ENCODE peak calls at places on chromosomes 16 and 17, in five cellular contexts. I is esophagus squamous epithelium, V is gastrocnemius medialis, K is stomach, O is colonic mucosa. W is an unnamed sample.

GRCh38 chr17:7250655-7251329 is 742 bp downstream of the CTDNEP1 start:
- DNase-seq in I (no peak), V (no peak), K (no peak), O (peak; percentile 44), W (no peak)

GRCh38 chr17:35918665-35919064 is 11.9 kb downstream of the RDM1 start:
- DNase-seq in I (no peak), V (no peak), K (no peak), O (no peak), W (no peak)

GRCh38 chr16:50838165-50838564 is 96.3 kb downstream of the CYLD start:
- DNase-seq in I (no peak), V (no peak), K (no peak), O (no peak), W (no peak)

GRCh38 chr17:81687770-81688541 is 4.1 kb downstream of the HGS start:
- DNase-seq in I (no peak), V (no peak), K (no peak), O (no peak), W (peak; percentile 71)

GRCh38 chr17:45031231-45032149 is 19.9 kb downstream of the DCAKD start:
- DNase-seq in I (no peak), V (no peak), K (no peak), O (no peak), W (no peak)

GRCh38 chr16:84362410-84362809 is 5.9 kb upstream of the ATP2C2 start:
- DNase-seq in I (no peak), V (no peak), K (no peak), O (peak; percentile 63), W (no peak)

GRCh38 chr16:1926223-1926718 is 8.1 kb upstream of the HS3ST6 start:
- DNase-seq in I (no peak), V (no peak), K (no peak), O (no peak), W (no peak)

GRCh38 chr17:30332057-30332542 is 1.8 kb downstream of the TMIGD1 start:
- DNase-seq in I (no peak), V (no peak), K (no peak), O (no peak), W (no peak)

GRCh38 chr16:10744370-10745030 is 858 bp downstream of the NUBP1 start:
- DNase-seq in I (no peak), V (no peak), K (no peak), O (no peak), W (no peak)

GRCh38 chr17:19724501-19725420 is 8.4 kb upstream of the SLC47A2 start:
- DNase-seq in I (no peak), V (peak; percentile 53), K (peak; percentile 70), O (peak; percentile 76), W (peak; percentile 87)

GRCh38 chr16:31427441-31428276 is 501 bp downstream of the COX6A2 start:
- DNase-seq in I (no peak), V (peak; percentile 62), K (peak; percentile 60), O (peak; percentile 47), W (peak; percentile 82)

GRCh38 chr17:80099291-80100034 is 1.9 kb upstream of the GAA start:
- DNase-seq in I (no peak), V (no peak), K (no peak), O (no peak), W (peak; percentile 70)

GRCh38 chr17:18259621-18260331 is 686 bp upstream of the MIEF2 start:
- DNase-seq in I (no peak), V (no peak), K (no peak), O (no peak), W (no peak)

GRCh38 chr16:54576776-54577175 is 290.2 kb upstream of the IRX3 start:
- DNase-seq in I (no peak), V (no peak), K (no peak), O (no peak), W (no peak)

GRCh38 chr16:77273-77806 is 685 bp upstream of the MPG start:
- DNase-seq in I (no peak), V (no peak), K (peak; percentile 39), O (peak; percentile 56), W (peak; percentile 90)

GRCh38 chr16:47230296-47230695 is 86.6 kb upstream of the NETO2 start:
- DNase-seq in I (no peak), V (no peak), K (no peak), O (no peak), W (no peak)

GRCh38 chr17:16407911-16408588 is 7.3 kb upstream of the TRPV2 start:
- DNase-seq in I (no peak), V (no peak), K (peak; percentile 78), O (peak; percentile 70), W (peak; percentile 87)

GRCh38 chr17:81867123-81867951 is 3.8 kb downstream of the ARHGDIA start:
- DNase-seq in I (no peak), V (no peak), K (peak; percentile 52), O (peak; percentile 69), W (peak; percentile 81)

GRCh38 chr17:82241183-82241925 is 12.5 kb downstream of the SLC16A3 start:
- DNase-seq in I (no peak), V (peak; percentile 72), K (peak; percentile 69), O (peak; percentile 72), W (peak; percentile 95)

GRCh38 chr17:44531019-44531418 is 26.3 kb upstream of the FZD2 start:
- DNase-seq in I (no peak), V (no peak), K (no peak), O (no peak), W (no peak)

GRCh38 chr17:17395246-17395802 is 81.5 kb upstream of the MED9 start:
- DNase-seq in I (no peak), V (no peak), K (no peak), O (no peak), W (no peak)

GRCh38 chr17:58317421-58318064 is 11.1 kb downstream of the TSPOAP1 start:
- DNase-seq in I (no peak), V (no peak), K (peak; percentile 63), O (peak; percentile 64), W (no peak)

GRCh38 chr16:53968454-53968853 is 264.5 kb downstream of the FTO start:
- DNase-seq in I (no peak), V (peak; percentile 29), K (no peak), O (no peak), W (no peak)

GRCh38 chr16:27600386-27600785 is 50.4 kb downstream of the KATNIP start:
- DNase-seq in I (no peak), V (no peak), K (no peak), O (no peak), W (no peak)

GRCh38 chr17:20206068-20206467 is 196.9 kb downstream of the SPECC1 start:
- DNase-seq in I (no peak), V (no peak), K (no peak), O (no peak), W (no peak)

GRCh38 chr17:75012320-75013076 is at the start of gene MRPL58:
- DNase-seq in I (no peak), V (peak; percentile 60), K (peak; percentile 84), O (peak; percentile 81), W (peak; percentile 94)

GRCh38 chr16:59412275-59412841 is 678.2 kb upstream of the GOT2 start:
- DNase-seq in I (no peak), V (no peak), K (no peak), O (no peak), W (no peak)

GRCh38 chr16:29820271-29820701 is at the start of gene MVP:
- DNase-seq in I (no peak), V (peak; percentile 56), K (peak; percentile 78), O (peak; percentile 92), W (peak; percentile 91)

GRCh38 chr17:67377727-67378443 is 804 bp downstream of the PITPNC1 start:
- DNase-seq in I (no peak), V (no peak), K (peak; percentile 54), O (peak; percentile 58), W (peak; percentile 89)

GRCh38 chr17:51154176-51154575 is 817 bp downstream of the NME1 start:
- DNase-seq in I (no peak), V (no peak), K (no peak), O (no peak), W (no peak)

GRCh38 chr17:14197582-14197981 is 39.1 kb downstream of the CDRT15 start:
- DNase-seq in I (no peak), V (no peak), K (peak; percentile 38), O (no peak), W (no peak)

GRCh38 chr16:77298638-77299360 is 99.6 kb downstream of the SYCE1L start:
- DNase-seq in I (no peak), V (no peak), K (no peak), O (no peak), W (no peak)

GRCh38 chr17:59141860-59142259 is 13.1 kb downstream of the SKA2 start:
- DNase-seq in I (no peak), V (no peak), K (no peak), O (no peak), W (no peak)

GRCh38 chr17:59756236-59756818 is 48.9 kb downstream of the VMP1 start:
- DNase-seq in I (no peak), V (no peak), K (no peak), O (no peak), W (no peak)

DNA sequence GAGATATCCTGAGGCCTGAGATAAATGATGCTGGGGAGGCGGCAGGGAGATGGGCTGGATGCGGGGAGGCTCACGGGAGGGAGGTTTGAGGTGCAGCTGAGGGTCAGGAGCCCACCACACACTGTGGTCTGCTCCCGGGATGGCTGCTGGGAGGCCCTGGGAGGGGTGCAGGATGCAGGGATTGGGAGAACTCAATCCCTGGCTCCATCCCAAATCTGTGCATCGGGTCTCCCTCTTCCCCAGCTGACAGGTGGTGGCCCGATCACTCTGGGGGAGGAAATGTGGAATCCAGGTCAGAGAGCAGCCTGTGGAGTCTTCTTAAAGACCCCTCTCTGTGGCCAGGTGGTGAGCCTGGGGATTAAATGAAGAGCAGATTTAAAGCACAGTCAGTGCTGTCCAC is 12.0 kb downstream of the PHB1 start:
- DNase-seq in I (no peak), V (no peak), K (no peak), O (no peak), W (no peak)
- H3K4me1 ChIP-seq in I (peaks cover 10% of the 10 kb centered on the region), V (peaks cover 2% of the 10 kb centered on the region), K (peaks cover under 1% of the 10 kb centered on the region), O (no peaks in the 10 kb centered on the region), W (no peaks in the 10 kb centered on the region)

DNA sequence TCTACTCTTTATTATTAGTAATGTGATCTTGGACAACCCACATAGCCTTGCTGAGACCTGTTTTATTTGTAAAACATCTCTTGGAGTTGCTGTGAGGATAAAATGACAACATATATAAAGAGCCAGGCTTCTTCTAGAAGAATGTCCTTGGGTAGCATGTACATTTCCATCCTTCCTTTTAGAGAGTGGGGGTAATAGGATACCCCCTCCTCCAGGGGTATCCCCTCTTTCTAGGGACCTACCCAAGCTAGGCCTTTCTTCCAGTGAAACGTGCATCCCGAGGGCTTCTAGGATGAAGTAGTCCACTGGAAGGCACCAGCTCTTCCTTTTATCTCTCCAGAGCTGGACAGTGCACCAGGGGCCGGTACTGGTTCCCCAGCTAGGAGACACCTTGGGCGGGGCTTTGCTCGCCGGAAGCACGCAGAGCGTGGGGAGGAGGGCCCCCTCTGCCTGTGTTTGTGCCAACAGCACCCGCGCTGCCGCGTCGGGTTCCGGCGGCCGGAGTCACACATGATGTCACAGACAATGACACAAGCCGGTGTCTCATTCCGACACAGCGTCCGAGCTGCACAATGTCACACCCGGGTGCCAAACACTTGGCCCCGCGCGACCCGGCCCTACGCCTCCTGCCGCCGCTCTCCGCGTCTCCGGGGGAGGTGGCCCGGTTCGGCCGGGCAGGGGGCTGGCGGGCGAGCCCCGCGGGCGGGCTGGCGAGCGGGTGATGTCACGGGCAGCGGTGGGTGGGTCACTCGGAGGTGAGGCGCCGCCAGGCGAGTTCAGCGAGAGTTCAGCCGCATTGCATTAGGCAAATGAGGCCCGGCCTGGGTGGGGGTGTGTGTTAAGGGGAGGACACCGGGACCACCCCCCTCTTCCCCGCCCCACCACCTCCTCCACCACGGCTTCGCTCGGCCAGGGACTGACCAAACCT is 23.4 kb downstream of the GJD3 start:
- DNase-seq in I (peak; percentile 70), V (peak; percentile 91), K (peak; percentile 90), O (peak; percentile 92), W (peak; percentile 97)
- TF ChIP-seq CTCF in I (peak; percentile 33), V (no peak), K (peak; percentile 15), O (no peak), W (peak; percentile 30)

GRCh38 chr16:88705076-88705684 is 1.0 kb downstream of the RNF166 start:
- DNase-seq in I (no peak), V (no peak), K (no peak), O (no peak), W (no peak)
- H3K4me1 ChIP-seq in I (peaks cover 77% of the 10 kb centered on the region), V (peaks cover 26% of the 10 kb centered on the region), K (peaks cover 69% of the 10 kb centered on the region), O (peaks cover 14% of the 10 kb centered on the region), W (peaks cover 7% of the 10 kb centered on the region)

GRCh38 chr16:68770671-68771070 is 33.6 kb downstream of the CDH1 start:
- DNase-seq in I (no peak), V (no peak), K (no peak), O (no peak), W (no peak)
- TF ChIP-seq CTCF in I (no peak), V (no peak), K (no peak), O (no peak), W (no peak)